ENCODE peak calls at places on chromosome 18, in eight cellular contexts. H is fibroblast of mammary gland, X is breast epithelium, T is Panc1, U is lower lobe of right lung, N is left lung, L is right atrium auricular region, A is heart right ventricle. Z is an unnamed sample.
A peak's percentile ranks its signal among the peaks of the same experiment; 100 is the strongest.

GRCh38 chr18:61900504-61901281 is 7.9 kb upstream of the RNF152 start:
- DNase-seq in A (no peak), H (no peak), T (no peak), N (no peak), X (no peak), U (no peak), L (no peak), Z (no peak)

GRCh38 chr18:32442575-32442974 is 28.1 kb downstream of the GAREM1 start:
- DNase-seq in A (no peak), X (no peak), U (no peak), L (no peak), H (no peak), T (no peak), N (no peak), Z (no peak)

GRCh38 chr18:26547302-26548143 is 830 bp downstream of the KCTD1 start:
- DNase-seq in X (peak; percentile 73), N (peak; percentile 86), H (peak; percentile 75), L (peak; percentile 74), A (peak; percentile 66), U (peak; percentile 79), T (no peak), Z (peak; percentile 93)

GRCh38 chr18:58671941-58672565 is 788 bp downstream of the MALT1 start:
- DNase-seq in H (peak; percentile 53), T (no peak), A (no peak), L (no peak), X (no peak), N (no peak), U (peak; percentile 67), Z (peak; percentile 63)

GRCh38 chr18:44309185-44309584 is 371.5 kb upstream of the SETBP1 start:
- DNase-seq in U (no peak), A (no peak), L (no peak), N (no peak), H (peak; percentile 62), X (no peak), T (no peak), Z (no peak)

GRCh38 chr18:24270937-24271380 is 126.7 kb downstream of the OSBPL1A start:
- DNase-seq in T (no peak), X (no peak), H (peak; percentile 63), N (no peak), A (no peak), L (no peak), U (no peak), Z (no peak)

GRCh38 chr18:37258131-37258530 is 307.5 kb downstream of the CELF4 start:
- DNase-seq in H (no peak), U (no peak), N (no peak), L (no peak), A (no peak), T (no peak), X (no peak), Z (no peak)

GRCh38 chr18:36942264-36942663 is 113.3 kb downstream of the KIAA1328 start:
- DNase-seq in U (no peak), A (no peak), N (no peak), T (peak; percentile 10), H (peak; percentile 56), L (no peak), X (no peak), Z (peak; percentile 57)

GRCh38 chr18:47601608-47602272 is 328.7 kb downstream of the SMAD2 start:
- DNase-seq in A (no peak), H (no peak), X (no peak), U (no peak), T (no peak), L (no peak), N (no peak), Z (no peak)

GRCh38 chr18:3984163-3984757 is 470.8 kb downstream of the DLGAP1 start:
- DNase-seq in X (no peak), L (no peak), H (peak; percentile 38), U (no peak), A (no peak), N (no peak), T (no peak), Z (peak; percentile 11)

GRCh38 chr18:58411323-58411722 is 217.6 kb downstream of the ALPK2 start:
- DNase-seq in H (no peak), U (no peak), L (no peak), T (no peak), X (no peak), N (no peak), A (no peak), Z (no peak)

GRCh38 chr18:77081387-77081773 is 51.2 kb downstream of the MBP start:
- DNase-seq in L (no peak), A (no peak), T (no peak), X (no peak), H (peak; percentile 94), N (no peak), U (no peak), Z (no peak)

GRCh38 chr18:67385455-67385854 is 131.1 kb downstream of the DSEL start:
- DNase-seq in A (no peak), T (no peak), L (no peak), H (peak; percentile 27), X (no peak), U (no peak), N (no peak), Z (no peak)

GRCh38 chr18:811192-812122 is 585 bp downstream of the YES1 start:
- DNase-seq in U (peak; percentile 73), T (no peak), A (peak; percentile 37), L (no peak), N (no peak), X (no peak), H (peak; percentile 29), Z (peak; percentile 13)

DNA sequence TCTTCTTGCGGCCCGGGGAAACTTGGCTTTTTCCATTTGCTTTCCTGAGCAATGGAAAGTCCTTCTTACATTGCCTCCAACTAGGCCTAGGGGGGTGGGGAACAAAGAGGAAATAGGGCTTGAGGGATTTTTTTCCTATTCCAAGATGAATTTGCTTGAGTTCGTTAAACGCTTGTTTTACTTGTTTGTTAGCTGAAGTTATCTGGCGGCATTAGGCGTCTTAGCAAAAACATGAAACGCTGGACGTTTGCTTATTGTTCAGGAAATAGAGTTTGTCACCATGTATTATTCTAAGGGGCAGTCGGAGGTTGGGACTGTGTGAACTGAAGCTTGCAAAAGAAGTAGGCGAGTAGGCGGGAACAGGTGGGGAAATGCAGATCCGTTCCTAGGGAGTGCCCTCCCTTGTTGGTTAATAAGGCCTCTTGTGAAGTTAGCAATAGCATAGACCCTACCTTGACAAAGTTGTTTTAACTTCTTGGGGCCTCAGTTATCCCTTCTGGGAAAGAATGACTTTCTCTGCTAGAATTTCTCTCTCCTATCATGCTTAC is 1.9 kb downstream of the CABLES1 start:
- DNase-seq in H (no peak), T (no peak), U (no peak), N (no peak), L (no peak), X (no peak), A (no peak), Z (peak; percentile 45)
- H3K4me3 ChIP-seq in H (no peak overlapping the region), T (peak overlapping the region; percentile 91), U (peak overlapping the region; percentile 70), N (peak overlapping the region; percentile 61), L (peak overlapping the region; percentile 63), X (peak overlapping the region; percentile 90), A (peak overlapping the region; percentile 63), Z (peak overlapping the region; percentile 91)

GRCh38 chr18:12604445-12605007 is 53.4 kb downstream of the SPIRE1 start:
- DNase-seq in H (no peak), N (no peak), L (no peak), X (no peak), A (no peak), U (no peak), T (no peak), Z (no peak)
- TF ChIP-seq CTCF in H (no peak), N (no peak), L (peak; percentile 29), X (no peak), A (no peak), U (no peak), T (peak; percentile 27), Z (peak; percentile 5)

GRCh38 chr18:63112681-63113080 is 206.9 kb downstream of the BCL2 start:
- DNase-seq in U (no peak), X (no peak), T (no peak), H (no peak), A (no peak), N (no peak), L (no peak), Z (no peak)
- H3K4me3 ChIP-seq in U (no peak overlapping the region), X (no peak overlapping the region), T (no peak overlapping the region), H (no peak overlapping the region), A (no peak overlapping the region), N (no peak overlapping the region), L (no peak overlapping the region), Z (no peak overlapping the region)

GRCh38 chr18:34726286-34727004 is 16.3 kb downstream of the DTNA start:
- DNase-seq in N (no peak), X (no peak), L (no peak), A (no peak), U (no peak), T (no peak), H (no peak), Z (no peak)

GRCh38 chr18:34720220-34720619 is 10.1 kb downstream of the DTNA start:
- DNase-seq in H (no peak), X (no peak), U (no peak), L (no peak), A (no peak), T (no peak), N (no peak), Z (no peak)

GRCh38 chr18:34718610-34719009 is 8.5 kb downstream of the DTNA start:
- DNase-seq in L (no peak), A (no peak), H (peak; percentile 36), X (no peak), N (no peak), T (no peak), U (no peak), Z (no peak)

GRCh38 chr18:34723143-34723542 is 13.0 kb downstream of the DTNA start:
- DNase-seq in H (no peak), N (no peak), X (no peak), T (no peak), A (no peak), L (no peak), U (no peak), Z (no peak)
- TF ChIP-seq CTCF in H (peak; percentile 9), N (no peak), X (no peak), T (no peak), A (no peak), L (no peak), U (no peak), Z (no peak)

GRCh38 chr18:75203456-75204261 is 5.3 kb downstream of the PTGR3 start:
- DNase-seq in A (no peak), H (no peak), U (no peak), T (no peak), N (peak; percentile 81), L (no peak), X (no peak), Z (no peak)
- H3K4me3 ChIP-seq in A (peak overlapping the region; percentile 59), H (peak overlapping the region; percentile 37), U (peak overlapping the region; percentile 54), T (no peak overlapping the region), N (peak overlapping the region; percentile 28), L (peak overlapping the region; percentile 51), X (peak overlapping the region; percentile 61), Z (no peak overlapping the region)

GRCh38 chr18:79519751-79520472 is 124.2 kb downstream of the NFATC1 start:
- DNase-seq in T (no peak), L (peak; percentile 62), U (peak; percentile 32), H (no peak), N (no peak), X (peak; percentile 14), A (no peak), Z (peak; percentile 21)
- TF ChIP-seq CTCF in T (no peak), L (no peak), U (no peak), H (no peak), N (no peak), X (no peak), A (no peak), Z (no peak)

GRCh38 chr18:48932462-48932818 is 18.3 kb downstream of the SMAD7 start:
- DNase-seq in A (no peak), N (no peak), L (no peak), T (no peak), H (no peak), U (no peak), X (no peak), Z (no peak)
- H3K4me3 ChIP-seq in A (peak overlapping the region; percentile 44), N (no peak overlapping the region), L (no peak overlapping the region), T (peak overlapping the region; percentile 28), H (no peak overlapping the region), U (peak overlapping the region; percentile 33), X (no peak overlapping the region), Z (peak overlapping the region; percentile 42)